ENCODE peak calls at places on chromosomes 1 and 21, in five cellular contexts. Z is T47D; L is activated CD4-positive, alpha-beta T cell treated with anti-CD3 and anti-CD28 coated beads, Interleukin-2, amount 10 ng/mL, durations not matched to agents 7 days and 5 days; Q is AG09319; V is stimulated activated CD4-positive, alpha-beta T cell treated with anti-CD3 and anti-CD28 coated beads, Interleukin-15, amount 100 ng/mL, for 48 hours. F is an unnamed sample.

GRCh38 chr1:85605519-85606413 is 25.2 kb downstream of the CCN1 start:
- DNase-seq in L (no peak), V (no peak), Z (peak; percentile 63), Q (no peak), F (no peak)

GRCh38 chr21:31110430-31110829 is 72.2 kb upstream of the KRTAP19-8 start:
- DNase-seq in V (no peak), Z (no peak), L (no peak), Q (no peak), F (no peak)

GRCh38 chr1:6347641-6348487 is 45.7 kb downstream of the ACOT7 start:
- DNase-seq in V (peak; percentile 35), Z (peak; percentile 55), L (peak; percentile 75), Q (no peak), F (peak; percentile 21)

GRCh38 chr1:12554521-12555305 is 63.3 kb downstream of the DHRS3 start:
- DNase-seq in Z (no peak), V (no peak), Q (no peak), L (no peak), F (no peak)

GRCh38 chr1:107935396-107936064 is 29.4 kb downstream of the VAV3 start:
- DNase-seq in V (peak; percentile 27), Z (no peak), Q (no peak), L (peak; percentile 27), F (peak; percentile 24)

GRCh38 chr1:29426701-29427279 is 190.5 kb downstream of the PTPRU start:
- DNase-seq in Z (no peak), L (no peak), V (no peak), Q (no peak), F (no peak)

GRCh38 chr1:231075497-231075896 is 35.4 kb upstream of the FAM89A start:
- DNase-seq in L (no peak), V (no peak), Q (no peak), Z (no peak), F (no peak)

GRCh38 chr1:223352944-223353343 is 11.0 kb downstream of the SUSD4 start:
- DNase-seq in Z (peak; percentile 7), Q (no peak), V (no peak), L (no peak), F (no peak)

GRCh38 chr1:47436979-47437517 is 796 bp upstream of the FOXD2 start:
- DNase-seq in L (no peak), Q (no peak), V (no peak), Z (peak; percentile 20), F (peak; percentile 39)

GRCh38 chr1:92832537-92833160 is 809 bp downstream of the RPL5 start:
- DNase-seq in Z (no peak), L (no peak), Q (no peak), V (no peak), F (no peak)

GRCh38 chr1:70497152-70497551 is 86.1 kb downstream of the CTH start:
- DNase-seq in V (no peak), Z (no peak), Q (no peak), L (no peak), F (no peak)

GRCh38 chr1:235739124-235739523 is 89.5 kb upstream of the GNG4 start:
- DNase-seq in V (no peak), Q (no peak), L (no peak), Z (peak; percentile 75), F (peak; percentile 66)

GRCh38 chr1:94875794-94876193 is 51.1 kb downstream of the CNN3 start:
- DNase-seq in Z (no peak), Q (no peak), L (no peak), V (no peak), F (no peak)

GRCh38 chr1:212699839-212700596 is at the start of gene BATF3:
- DNase-seq in L (peak; percentile 32), V (peak; percentile 53), Z (no peak), Q (no peak), F (no peak)

GRCh38 chr1:196454792-196455191 is 153.4 kb downstream of the KCNT2 start:
- DNase-seq in V (no peak), Q (no peak), L (no peak), Z (no peak), F (no peak)

GRCh38 chr1:201455098-201455497 is 13.9 kb downstream of the PHLDA3 start:
- DNase-seq in Q (no peak), L (no peak), Z (no peak), V (no peak), F (no peak)

GRCh38 chr1:232725303-232726047 is 79.7 kb upstream of the MAP10 start:
- DNase-seq in Z (peak; percentile 65), V (no peak), Q (no peak), L (no peak), F (no peak)

GRCh38 chr1:42368096-42368795 is 12.3 kb upstream of the RIMKLA start:
- DNase-seq in Q (no peak), L (no peak), V (no peak), Z (no peak), F (no peak)

GRCh38 chr1:243851129-243851756 is 1.2 kb upstream of the AKT3 start:
- DNase-seq in Z (no peak), L (no peak), V (no peak), Q (no peak), F (no peak)

GRCh38 chr1:26839339-26839722 is 12.8 kb downstream of the ZDHHC18 start:
- DNase-seq in Q (no peak), L (no peak), V (no peak), Z (no peak), F (no peak)

GRCh38 chr1:52582116-52582696 is 20.0 kb upstream of the GPX7 start:
- DNase-seq in Q (no peak), L (no peak), V (no peak), Z (no peak), F (no peak)

GRCh38 chr1:19179597-19180271 is 30.3 kb downstream of the UBR4 start:
- DNase-seq in Z (peak; percentile 59), L (peak; percentile 63), V (no peak), Q (no peak), F (peak; percentile 29)

GRCh38 chr1:110542730-110543129 is 23.8 kb upstream of the KCNA10 start:
- DNase-seq in L (peak; percentile 30), V (no peak), Q (peak; percentile 2), Z (peak; percentile 81), F (peak; percentile 54)

GRCh38 chr1:15345711-15346355 is 63.9 kb upstream of the EFHD2 start:
- DNase-seq in Z (no peak), Q (no peak), L (peak; percentile 59), V (no peak), F (no peak)

GRCh38 chr1:78676996-78677395 is 27.4 kb downstream of the IFI44 start:
- DNase-seq in Z (no peak), V (no peak), Q (no peak), L (no peak), F (no peak)

GRCh38 chr1:154837034-154837678 is 32.9 kb downstream of the KCNN3 start:
- DNase-seq in V (no peak), Q (no peak), L (no peak), Z (no peak), F (no peak)

GRCh38 chr1:187157552-187157951 is 328.8 kb downstream of the PLA2G4A start:
- DNase-seq in V (no peak), Z (peak; percentile 31), L (no peak), Q (no peak), F (no peak)

GRCh38 chr1:7380712-7381111 is 390.4 kb upstream of the VAMP3 start:
- DNase-seq in V (no peak), L (no peak), Q (no peak), Z (no peak), F (no peak)

GRCh38 chr1:1299686-1300351 is 7.9 kb downstream of the ACAP3 start:
- DNase-seq in V (no peak), L (peak; percentile 33), Z (no peak), Q (no peak), F (no peak)

GRCh38 chr1:161298116-161298515 is 11.7 kb downstream of the MPZ start:
- DNase-seq in Q (no peak), L (no peak), V (no peak), Z (no peak), F (no peak)

GRCh38 chr1:229582011-229582694 is 23.6 kb upstream of the ABCB10 start:
- DNase-seq in Q (no peak), L (no peak), V (no peak), Z (peak; percentile 68), F (peak; percentile 71)

GRCh38 chr1:38576241-38576640 is 283.3 kb downstream of the RRAGC start:
- DNase-seq in L (no peak), V (no peak), Z (no peak), Q (no peak), F (no peak)

GRCh38 chr1:116754203-116754977 is at the start of gene CD2:
- DNase-seq in Q (no peak), Z (no peak), V (no peak), L (peak; percentile 78), F (no peak)

GRCh38 chr1:94305704-94306103 is 68.3 kb upstream of the ARHGAP29 start:
- DNase-seq in V (no peak), L (no peak), Z (no peak), Q (peak; percentile 85), F (peak; percentile 88)